ENCODE peak calls at places on chromosomes 4 and X, in seven cellular contexts. One of them, this sample, is unnamed.

GRCh38 chr4:84239278-84239845 is 259.7 kb downstream of the NKX6-1 start:
- DNase-seq in 8988T: no peak
- DNase-seq in activated T-helper 2 cell treated with anti-CD3 and anti-CD28 coated beads, Interferon-gamma antibody, Interleukin-2, Interleukin-4, amounts not matched to agents 10 μg/mL and 5 μg/mL and 100 μg/mL, durations not matched to agents 14 hours and 24 hours and 36 hours: no peak
- DNase-seq in germinal center: no peak
- DNase-seq in transverse colon: no peak
- DNase-seq in NCI-H774: no peak
- DNase-seq in hepatic stellate cell: no peak
- DNase-seq in this sample: no peak

GRCh38 chrX:100316987-100317386 is 93.1 kb downstream of the PCDH19 start:
- DNase-seq in 8988T: no peak
- DNase-seq in activated T-helper 2 cell treated with anti-CD3 and anti-CD28 coated beads, Interferon-gamma antibody, Interleukin-2, Interleukin-4, amounts not matched to agents 10 μg/mL and 5 μg/mL and 100 μg/mL, durations not matched to agents 14 hours and 24 hours and 36 hours: no peak
- DNase-seq in germinal center: no peak
- DNase-seq in transverse colon: no peak
- DNase-seq in NCI-H774: peak
- DNase-seq in hepatic stellate cell: no peak
- DNase-seq in this sample: no peak

GRCh38 chr4:77418333-77418732 is 187.3 kb upstream of the CXCL13 start:
- DNase-seq in 8988T: no peak
- DNase-seq in activated T-helper 2 cell treated with anti-CD3 and anti-CD28 coated beads, Interferon-gamma antibody, Interleukin-2, Interleukin-4, amounts not matched to agents 10 μg/mL and 5 μg/mL and 100 μg/mL, durations not matched to agents 14 hours and 24 hours and 36 hours: no peak
- DNase-seq in germinal center: no peak
- DNase-seq in transverse colon: peak
- DNase-seq in NCI-H774: no peak
- DNase-seq in hepatic stellate cell: no peak
- DNase-seq in this sample: no peak

GRCh38 chrX:68935362-68935761 is 106.5 kb downstream of the EFNB1 start:
- DNase-seq in 8988T: no peak
- DNase-seq in activated T-helper 2 cell treated with anti-CD3 and anti-CD28 coated beads, Interferon-gamma antibody, Interleukin-2, Interleukin-4, amounts not matched to agents 10 μg/mL and 5 μg/mL and 100 μg/mL, durations not matched to agents 14 hours and 24 hours and 36 hours: no peak
- DNase-seq in germinal center: no peak
- DNase-seq in transverse colon: peak
- DNase-seq in NCI-H774: no peak
- DNase-seq in hepatic stellate cell: no peak
- DNase-seq in this sample: no peak

GRCh38 chrX:133574716-133575115 is 159.4 kb upstream of the GPC4 start:
- DNase-seq in 8988T: no peak
- DNase-seq in activated T-helper 2 cell treated with anti-CD3 and anti-CD28 coated beads, Interferon-gamma antibody, Interleukin-2, Interleukin-4, amounts not matched to agents 10 μg/mL and 5 μg/mL and 100 μg/mL, durations not matched to agents 14 hours and 24 hours and 36 hours: no peak
- DNase-seq in germinal center: no peak
- DNase-seq in transverse colon: no peak
- DNase-seq in NCI-H774: no peak
- DNase-seq in hepatic stellate cell: no peak
- DNase-seq in this sample: no peak

GRCh38 chr4:40937140-40937725 is 187.5 kb downstream of the NSUN7 start:
- DNase-seq in 8988T: no peak
- DNase-seq in activated T-helper 2 cell treated with anti-CD3 and anti-CD28 coated beads, Interferon-gamma antibody, Interleukin-2, Interleukin-4, amounts not matched to agents 10 μg/mL and 5 μg/mL and 100 μg/mL, durations not matched to agents 14 hours and 24 hours and 36 hours: no peak
- DNase-seq in germinal center: no peak
- DNase-seq in transverse colon: no peak
- DNase-seq in NCI-H774: no peak
- DNase-seq in hepatic stellate cell: no peak
- DNase-seq in this sample: no peak

GRCh38 chr4:130336585-130337217 is 1240.7 kb downstream of the C4orf33 start:
- DNase-seq in 8988T: no peak
- DNase-seq in activated T-helper 2 cell treated with anti-CD3 and anti-CD28 coated beads, Interferon-gamma antibody, Interleukin-2, Interleukin-4, amounts not matched to agents 10 μg/mL and 5 μg/mL and 100 μg/mL, durations not matched to agents 14 hours and 24 hours and 36 hours: no peak
- DNase-seq in germinal center: no peak
- DNase-seq in transverse colon: no peak
- DNase-seq in NCI-H774: no peak
- DNase-seq in hepatic stellate cell: no peak
- DNase-seq in this sample: no peak

GRCh38 chr4:108270466-108271450 is 102.0 kb upstream of the LEF1 start:
- DNase-seq in 8988T: no peak
- DNase-seq in activated T-helper 2 cell treated with anti-CD3 and anti-CD28 coated beads, Interferon-gamma antibody, Interleukin-2, Interleukin-4, amounts not matched to agents 10 μg/mL and 5 μg/mL and 100 μg/mL, durations not matched to agents 14 hours and 24 hours and 36 hours: no peak
- DNase-seq in germinal center: no peak
- DNase-seq in transverse colon: no peak
- DNase-seq in NCI-H774: no peak
- DNase-seq in hepatic stellate cell: peak
- DNase-seq in this sample: peak

GRCh38 chr4:20430555-20430954 is 178.8 kb downstream of the SLIT2 start:
- DNase-seq in 8988T: no peak
- DNase-seq in activated T-helper 2 cell treated with anti-CD3 and anti-CD28 coated beads, Interferon-gamma antibody, Interleukin-2, Interleukin-4, amounts not matched to agents 10 μg/mL and 5 μg/mL and 100 μg/mL, durations not matched to agents 14 hours and 24 hours and 36 hours: no peak
- DNase-seq in germinal center: no peak
- DNase-seq in transverse colon: peak
- DNase-seq in NCI-H774: no peak
- DNase-seq in hepatic stellate cell: no peak
- DNase-seq in this sample: no peak

GRCh38 chrX:142005532-142005931 is 101.8 kb downstream of the MAGEC1 start:
- DNase-seq in 8988T: no peak
- DNase-seq in activated T-helper 2 cell treated with anti-CD3 and anti-CD28 coated beads, Interferon-gamma antibody, Interleukin-2, Interleukin-4, amounts not matched to agents 10 μg/mL and 5 μg/mL and 100 μg/mL, durations not matched to agents 14 hours and 24 hours and 36 hours: no peak
- DNase-seq in germinal center: no peak
- DNase-seq in transverse colon: no peak
- DNase-seq in NCI-H774: no peak
- DNase-seq in hepatic stellate cell: no peak
- DNase-seq in this sample: no peak

GRCh38 chr4:175954685-175955084 is 111.0 kb upstream of the WDR17 start:
- DNase-seq in 8988T: no peak
- DNase-seq in activated T-helper 2 cell treated with anti-CD3 and anti-CD28 coated beads, Interferon-gamma antibody, Interleukin-2, Interleukin-4, amounts not matched to agents 10 μg/mL and 5 μg/mL and 100 μg/mL, durations not matched to agents 14 hours and 24 hours and 36 hours: no peak
- DNase-seq in germinal center: no peak
- DNase-seq in transverse colon: no peak
- DNase-seq in NCI-H774: no peak
- DNase-seq in hepatic stellate cell: no peak
- DNase-seq in this sample: no peak